ENCODE peak calls at places on chromosomes 5 and 9, in seven cellular contexts. One of them, this sample, is unnamed.

GRCh38 chr5:170541146-170541769 is 37.4 kb downstream of the KCNIP1 start:
- DNase-seq in stromal cell of bone marrow: no peak
- DNase-seq in GM12892: no peak
- DNase-seq in stimulated activated CD8-positive, alpha-beta memory T cell treated with anti-CD3 and anti-CD28 coated beads, Interleukin-15, amount 100 ng/mL, for 24 hours: no peak
- DNase-seq in Right ventricle myocardium superior: no peak
- DNase-seq in K562: no peak
- DNase-seq in activated CD4-positive, CD25-positive, alpha-beta regulatory T cell treated with anti-CD3 and anti-CD28 coated beads, Interleukin-2, amount 50 U/mL, for 72 hours: no peak
- DNase-seq in this sample: no peak

GRCh38 chr5:105259581-105260217 is 1697.1 kb upstream of the NUDT12 start:
- DNase-seq in stimulated activated CD8-positive, alpha-beta memory T cell treated with anti-CD3 and anti-CD28 coated beads, Interleukin-15, amount 100 ng/mL, for 24 hours: no peak
- DNase-seq in K562: no peak
- DNase-seq in Right ventricle myocardium superior: no peak
- DNase-seq in GM12892: no peak
- DNase-seq in stromal cell of bone marrow: no peak
- DNase-seq in activated CD4-positive, CD25-positive, alpha-beta regulatory T cell treated with anti-CD3 and anti-CD28 coated beads, Interleukin-2, amount 50 U/mL, for 72 hours: no peak
- DNase-seq in this sample: no peak

GRCh38 chr5:43432486-43433365 is 20.5 kb upstream of the CCL28 start:
- DNase-seq in activated CD4-positive, CD25-positive, alpha-beta regulatory T cell treated with anti-CD3 and anti-CD28 coated beads, Interleukin-2, amount 50 U/mL, for 72 hours: no peak
- DNase-seq in stimulated activated CD8-positive, alpha-beta memory T cell treated with anti-CD3 and anti-CD28 coated beads, Interleukin-15, amount 100 ng/mL, for 24 hours: no peak
- DNase-seq in GM12892: no peak
- DNase-seq in K562: no peak
- DNase-seq in stromal cell of bone marrow: peak
- DNase-seq in Right ventricle myocardium superior: peak
- DNase-seq in this sample: no peak

GRCh38 chr9:21661626-21662025 is 140.8 kb upstream of the MTAP start:
- DNase-seq in GM12892: no peak
- DNase-seq in stromal cell of bone marrow: peak
- DNase-seq in activated CD4-positive, CD25-positive, alpha-beta regulatory T cell treated with anti-CD3 and anti-CD28 coated beads, Interleukin-2, amount 50 U/mL, for 72 hours: no peak
- DNase-seq in K562: no peak
- DNase-seq in Right ventricle myocardium superior: no peak
- DNase-seq in stimulated activated CD8-positive, alpha-beta memory T cell treated with anti-CD3 and anti-CD28 coated beads, Interleukin-15, amount 100 ng/mL, for 24 hours: no peak
- DNase-seq in this sample: no peak

GRCh38 chr5:14465086-14465485 is 116.5 kb upstream of the OTULINL start:
- DNase-seq in GM12892: no peak
- DNase-seq in stromal cell of bone marrow: no peak
- DNase-seq in K562: no peak
- DNase-seq in activated CD4-positive, CD25-positive, alpha-beta regulatory T cell treated with anti-CD3 and anti-CD28 coated beads, Interleukin-2, amount 50 U/mL, for 72 hours: no peak
- DNase-seq in stimulated activated CD8-positive, alpha-beta memory T cell treated with anti-CD3 and anti-CD28 coated beads, Interleukin-15, amount 100 ng/mL, for 24 hours: no peak
- DNase-seq in Right ventricle myocardium superior: no peak
- DNase-seq in this sample: peak

GRCh38 chr9:134179918-134180785 is 15.8 kb upstream of the RNU6ATAC start:
- DNase-seq in stimulated activated CD8-positive, alpha-beta memory T cell treated with anti-CD3 and anti-CD28 coated beads, Interleukin-15, amount 100 ng/mL, for 24 hours: no peak
- DNase-seq in GM12892: peak
- DNase-seq in stromal cell of bone marrow: no peak
- DNase-seq in Right ventricle myocardium superior: peak
- DNase-seq in activated CD4-positive, CD25-positive, alpha-beta regulatory T cell treated with anti-CD3 and anti-CD28 coated beads, Interleukin-2, amount 50 U/mL, for 72 hours: peak
- DNase-seq in K562: no peak
- DNase-seq in this sample: no peak

GRCh38 chr5:57710126-57710525 is 227.5 kb upstream of the ACTBL2 start:
- DNase-seq in GM12892: no peak
- DNase-seq in stimulated activated CD8-positive, alpha-beta memory T cell treated with anti-CD3 and anti-CD28 coated beads, Interleukin-15, amount 100 ng/mL, for 24 hours: no peak
- DNase-seq in activated CD4-positive, CD25-positive, alpha-beta regulatory T cell treated with anti-CD3 and anti-CD28 coated beads, Interleukin-2, amount 50 U/mL, for 72 hours: no peak
- DNase-seq in K562: no peak
- DNase-seq in stromal cell of bone marrow: no peak
- DNase-seq in Right ventricle myocardium superior: no peak
- DNase-seq in this sample: no peak

GRCh38 chr5:1541662-1542008 is 17.9 kb upstream of the LPCAT1 start:
- DNase-seq in GM12892: no peak
- DNase-seq in stromal cell of bone marrow: no peak
- DNase-seq in Right ventricle myocardium superior: peak
- DNase-seq in K562: no peak
- DNase-seq in stimulated activated CD8-positive, alpha-beta memory T cell treated with anti-CD3 and anti-CD28 coated beads, Interleukin-15, amount 100 ng/mL, for 24 hours: no peak
- DNase-seq in activated CD4-positive, CD25-positive, alpha-beta regulatory T cell treated with anti-CD3 and anti-CD28 coated beads, Interleukin-2, amount 50 U/mL, for 72 hours: no peak
- DNase-seq in this sample: no peak

GRCh38 chr9:223167-223566 is 8.5 kb downstream of the DOCK8 start:
- DNase-seq in GM12892: no peak
- DNase-seq in activated CD4-positive, CD25-positive, alpha-beta regulatory T cell treated with anti-CD3 and anti-CD28 coated beads, Interleukin-2, amount 50 U/mL, for 72 hours: no peak
- DNase-seq in stromal cell of bone marrow: no peak
- DNase-seq in stimulated activated CD8-positive, alpha-beta memory T cell treated with anti-CD3 and anti-CD28 coated beads, Interleukin-15, amount 100 ng/mL, for 24 hours: no peak
- DNase-seq in Right ventricle myocardium superior: no peak
- DNase-seq in K562: no peak
- DNase-seq in this sample: no peak

GRCh38 chr5:64347308-64347707 is 158.5 kb upstream of the RGS7BP start:
- DNase-seq in K562: no peak
- DNase-seq in stimulated activated CD8-positive, alpha-beta memory T cell treated with anti-CD3 and anti-CD28 coated beads, Interleukin-15, amount 100 ng/mL, for 24 hours: no peak
- DNase-seq in stromal cell of bone marrow: no peak
- DNase-seq in GM12892: no peak
- DNase-seq in activated CD4-positive, CD25-positive, alpha-beta regulatory T cell treated with anti-CD3 and anti-CD28 coated beads, Interleukin-2, amount 50 U/mL, for 72 hours: no peak
- DNase-seq in Right ventricle myocardium superior: no peak
- DNase-seq in this sample: no peak

GRCh38 chr9:13292158-13292557 is 12.7 kb upstream of the MPDZ start:
- DNase-seq in stromal cell of bone marrow: no peak
- DNase-seq in K562: no peak
- DNase-seq in stimulated activated CD8-positive, alpha-beta memory T cell treated with anti-CD3 and anti-CD28 coated beads, Interleukin-15, amount 100 ng/mL, for 24 hours: no peak
- DNase-seq in Right ventricle myocardium superior: no peak
- DNase-seq in GM12892: no peak
- DNase-seq in activated CD4-positive, CD25-positive, alpha-beta regulatory T cell treated with anti-CD3 and anti-CD28 coated beads, Interleukin-2, amount 50 U/mL, for 72 hours: no peak
- DNase-seq in this sample: no peak

GRCh38 chr5:122458278-122458872 is 146.3 kb downstream of the SNCAIP start:
- DNase-seq in stromal cell of bone marrow: no peak
- DNase-seq in Right ventricle myocardium superior: no peak
- DNase-seq in stimulated activated CD8-positive, alpha-beta memory T cell treated with anti-CD3 and anti-CD28 coated beads, Interleukin-15, amount 100 ng/mL, for 24 hours: no peak
- DNase-seq in GM12892: no peak
- DNase-seq in activated CD4-positive, CD25-positive, alpha-beta regulatory T cell treated with anti-CD3 and anti-CD28 coated beads, Interleukin-2, amount 50 U/mL, for 72 hours: no peak
- DNase-seq in K562: peak
- DNase-seq in this sample: no peak

GRCh38 chr5:14671414-14671813 is 6.9 kb downstream of the OTULIN start:
- DNase-seq in K562: no peak
- DNase-seq in activated CD4-positive, CD25-positive, alpha-beta regulatory T cell treated with anti-CD3 and anti-CD28 coated beads, Interleukin-2, amount 50 U/mL, for 72 hours: no peak
- DNase-seq in GM12892: no peak
- DNase-seq in Right ventricle myocardium superior: no peak
- DNase-seq in stromal cell of bone marrow: no peak
- DNase-seq in stimulated activated CD8-positive, alpha-beta memory T cell treated with anti-CD3 and anti-CD28 coated beads, Interleukin-15, amount 100 ng/mL, for 24 hours: no peak
- DNase-seq in this sample: no peak